ENCODE peak calls at places on chromosome 12, in seven cellular contexts. N is H7; A is lung microvascular endothelial cell; L is B cell; I is HL-60; K is sciatic nerve; U is activated CD8-positive, alpha-beta memory T cell treated with anti-CD3 and anti-CD28 coated beads, Interleukin-2, amount 10 ng/mL, durations not matched to agents 7 days and 5 days. S is an unnamed sample.

GRCh38 chr12:100793182-100793581 is 1.4 kb upstream of the ANO4 start:
- DNase-seq in N (no peak), A (no peak), L (no peak), I (no peak), K (no peak), U (no peak), S (no peak)

GRCh38 chr12:56122637-56123036 is 4.6 kb downstream of the ZC3H10 start:
- DNase-seq in N (no peak), A (no peak), L (no peak), I (no peak), K (no peak), U (no peak), S (no peak)

GRCh38 chr12:12686472-12686871 is 9.5 kb downstream of the GPR19 start:
- DNase-seq in N (no peak), A (no peak), L (no peak), I (no peak), K (no peak), U (no peak), S (no peak)

GRCh38 chr12:55741978-55742377 is 944 bp upstream of the GDF11 start:
- DNase-seq in N (peak; percentile 23), A (no peak), L (no peak), I (no peak), K (no peak), U (no peak), S (no peak)

GRCh38 chr12:29427964-29428363 is 47.0 kb upstream of the ERGIC2 start:
- DNase-seq in N (peak; percentile 30), A (no peak), L (peak; percentile 31), I (peak; percentile 86), K (no peak), U (no peak), S (peak; percentile 37)

GRCh38 chr12:50354908-50355307 is 41.5 kb downstream of the FAM186A start:
- DNase-seq in N (no peak), A (no peak), L (no peak), I (no peak), K (no peak), U (no peak), S (no peak)

GRCh38 chr12:96412431-96412830 is 12.2 kb upstream of the CDK17 start:
- DNase-seq in N (no peak), A (no peak), L (no peak), I (no peak), K (no peak), U (no peak), S (no peak)

GRCh38 chr12:94134226-94134795 is 14.1 kb upstream of the PLXNC1 start:
- DNase-seq in N (peak; percentile 55), A (peak; percentile 72), L (peak; percentile 58), I (peak; percentile 45), K (no peak), U (no peak), S (no peak)

GRCh38 chr12:53733051-53733812 is 6.0 kb upstream of the CALCOCO1 start:
- DNase-seq in N (no peak), A (peak; percentile 69), L (no peak), I (no peak), K (no peak), U (no peak), S (no peak)

GRCh38 chr12:116604151-116604550 is 45.0 kb downstream of the MAP1LC3B2 start:
- DNase-seq in N (no peak), A (no peak), L (no peak), I (no peak), K (no peak), U (no peak), S (no peak)

GRCh38 chr12:4307593-4308333 is 13.2 kb upstream of the TIGAR start:
- DNase-seq in N (peak; percentile 93), A (peak; percentile 87), L (no peak), I (peak; percentile 39), K (peak; percentile 72), U (no peak), S (no peak)

GRCh38 chr12:124509676-124510300 is 57.6 kb downstream of the NCOR2 start:
- DNase-seq in N (peak; percentile 70), A (no peak), L (no peak), I (peak; percentile 56), K (no peak), U (no peak), S (no peak)

GRCh38 chr12:39619316-39619659 is 315 bp downstream of the ABCD2 start:
- DNase-seq in N (no peak), A (no peak), L (no peak), I (no peak), K (no peak), U (peak; percentile 68), S (no peak)

GRCh38 chr12:64680235-64680634 is 69.9 kb downstream of the RASSF3 start:
- DNase-seq in N (no peak), A (no peak), L (no peak), I (no peak), K (no peak), U (no peak), S (no peak)

GRCh38 chr12:69405466-69405865 is 45.9 kb downstream of the YEATS4 start:
- DNase-seq in N (no peak), A (peak; percentile 95), L (no peak), I (no peak), K (no peak), U (no peak), S (no peak)

GRCh38 chr12:65305346-65305950 is 27.0 kb downstream of the MSRB3 start:
- DNase-seq in N (no peak), A (no peak), L (no peak), I (no peak), K (no peak), U (no peak), S (no peak)

GRCh38 chr12:2582631-2583616 is 211.8 kb upstream of the FKBP4 start:
- DNase-seq in N (peak; percentile 94), A (peak; percentile 67), L (peak; percentile 56), I (peak; percentile 63), K (peak; percentile 84), U (peak; percentile 64), S (no peak)

GRCh38 chr12:128853321-128854197 is at the start of gene GLT1D1:
- DNase-seq in N (peak; percentile 88), A (no peak), L (peak; percentile 74), I (no peak), K (no peak), U (no peak), S (no peak)

GRCh38 chr12:50764116-50764860 is 387 bp downstream of the ATF1 start:
- DNase-seq in N (peak; percentile 91), A (peak; percentile 60), L (peak; percentile 85), I (no peak), K (peak; percentile 77), U (peak; percentile 84), S (no peak)

GRCh38 chr12:110688446-110689001 is 391 bp downstream of the HVCN1 start:
- DNase-seq in N (peak; percentile 71), A (no peak), L (no peak), I (no peak), K (no peak), U (no peak), S (no peak)

GRCh38 chr12:3225154-3225795 is 148.1 kb downstream of the TSPAN9 start:
- DNase-seq in N (no peak), A (peak; percentile 47), L (no peak), I (no peak), K (no peak), U (no peak), S (no peak)

GRCh38 chr12:131510431-131510830 is 200.5 kb upstream of the SFSWAP start:
- DNase-seq in N (no peak), A (no peak), L (no peak), I (no peak), K (no peak), U (no peak), S (no peak)

GRCh38 chr12:111313833-111314259 is 55.0 kb downstream of the PHETA1 start:
- DNase-seq in N (peak; percentile 96), A (peak; percentile 87), L (peak; percentile 91), I (peak; percentile 74), K (peak; percentile 86), U (peak; percentile 70), S (no peak)

GRCh38 chr12:128938886-128939285 is 85.6 kb downstream of the GLT1D1 start:
- DNase-seq in N (no peak), A (no peak), L (no peak), I (no peak), K (no peak), U (no peak), S (no peak)

GRCh38 chr12:40733871-40734270 is 41.6 kb downstream of the CNTN1 start:
- DNase-seq in N (no peak), A (no peak), L (no peak), I (no peak), K (no peak), U (no peak), S (no peak)

GRCh38 chr12:31931796-31932715 is 27.2 kb upstream of the RESF1 start:
- DNase-seq in N (peak; percentile 54), A (no peak), L (no peak), I (no peak), K (no peak), U (peak; percentile 48), S (no peak)

GRCh38 chr12:126036348-126036747 is 971.1 kb downstream of the AACS start:
- DNase-seq in N (no peak), A (no peak), L (no peak), I (no peak), K (no peak), U (no peak), S (no peak)

GRCh38 chr12:27123642-27124041 is 41.3 kb upstream of the C12orf71 start:
- DNase-seq in N (no peak), A (peak; percentile 53), L (no peak), I (peak; percentile 2), K (no peak), U (no peak), S (no peak)

GRCh38 chr12:122537021-122537420 is 10.0 kb downstream of the KNTC1 start:
- DNase-seq in N (no peak), A (no peak), L (no peak), I (no peak), K (no peak), U (no peak), S (no peak)

GRCh38 chr12:5971194-5971850 is 26.3 kb upstream of the ANO2 start:
- DNase-seq in N (no peak), A (no peak), L (no peak), I (no peak), K (no peak), U (no peak), S (no peak)

GRCh38 chr12:109760930-109761630 is 47.5 kb downstream of the FAM222A start:
- DNase-seq in N (peak; percentile 52), A (no peak), L (no peak), I (no peak), K (peak; percentile 42), U (no peak), S (no peak)

GRCh38 chr12:110582286-110583136 is 607 bp downstream of the PPTC7 start:
- DNase-seq in N (peak; percentile 83), A (peak; percentile 68), L (peak; percentile 86), I (peak; percentile 44), K (peak; percentile 82), U (peak; percentile 79), S (no peak)

GRCh38 chr12:58608711-58609110 is 311.6 kb downstream of the LRIG3 start:
- DNase-seq in N (no peak), A (no peak), L (no peak), I (no peak), K (no peak), U (no peak), S (no peak)

GRCh38 chr12:110917961-110918360 is 2.4 kb downstream of the MYL2 start:
- DNase-seq in N (no peak), A (peak; percentile 12), L (no peak), I (no peak), K (no peak), U (no peak), S (no peak)

GRCh38 chr12:57214398-57214781 is 2.2 kb upstream of the NXPH4 start:
- DNase-seq in N (peak; percentile 95), A (peak; percentile 72), L (peak; percentile 81), I (peak; percentile 61), K (no peak), U (peak; percentile 81), S (no peak)

GRCh38 chr12:601976-602699 is 61.1 kb downstream of the NINJ2 start:
- DNase-seq in N (no peak), A (no peak), L (no peak), I (no peak), K (peak; percentile 4), U (no peak), S (no peak)